ENCODE peak calls at places on chromosomes 5 and 9, in four cellular contexts. One of them, this sample, is unnamed.
A peak's percentile ranks its signal among the peaks of the same experiment; 100 is the strongest.

GRCh38 chr5:115816226-115817042 is at the start of gene CDO1:
- DNase-seq in SK-N-SH: peak; percentile 85
- DNase-seq in HS-5: no peak
- DNase-seq in NCI-H1694: no peak
- DNase-seq in this sample: no peak

GRCh38 chr5:123610665-123611406 is 98.9 kb downstream of the CSNK1G3 start:
- DNase-seq in SK-N-SH: peak; percentile 23
- DNase-seq in HS-5: peak; percentile 42
- DNase-seq in NCI-H1694: peak; percentile 68
- DNase-seq in this sample: peak; percentile 16

GRCh38 chr5:132417010-132417439 is 47.5 kb downstream of the SLC22A5 start:
- DNase-seq in SK-N-SH: no peak
- DNase-seq in HS-5: no peak
- DNase-seq in NCI-H1694: no peak
- DNase-seq in this sample: no peak

GRCh38 chr5:34674226-34674625 is 18.1 kb downstream of the RAI14 start:
- DNase-seq in SK-N-SH: no peak
- DNase-seq in HS-5: peak; percentile 98
- DNase-seq in NCI-H1694: no peak
- DNase-seq in this sample: no peak

GRCh38 chr5:139808481-139809330 is 13.1 kb downstream of the PSD2 start:
- DNase-seq in SK-N-SH: no peak
- DNase-seq in HS-5: no peak
- DNase-seq in NCI-H1694: no peak
- DNase-seq in this sample: no peak

GRCh38 chr9:35035851-35036701 is 36.3 kb downstream of the VCP start:
- DNase-seq in SK-N-SH: no peak
- DNase-seq in HS-5: no peak
- DNase-seq in NCI-H1694: no peak
- DNase-seq in this sample: no peak

GRCh38 chr5:171162602-171163001 is 146.4 kb upstream of the TLX3 start:
- DNase-seq in SK-N-SH: peak; percentile 38
- DNase-seq in HS-5: no peak
- DNase-seq in NCI-H1694: no peak
- DNase-seq in this sample: peak; percentile 54

GRCh38 chr9:123724211-123724831 is 205.6 kb downstream of the DENND1A start:
- DNase-seq in SK-N-SH: peak; percentile 15
- DNase-seq in HS-5: no peak
- DNase-seq in NCI-H1694: peak; percentile 3
- DNase-seq in this sample: no peak